ENCODE peak calls at places on chromosomes 13 and 19, in five cellular contexts. S, U, Y, T and W are unnamed samples.

GRCh38 chr19:40417714-40417996 is 4.5 kb upstream of the PRX start:
- DNase-seq in S (no peak), U (no peak), Y (no peak), T (no peak), W (no peak)

GRCh38 chr19:51799998-51800848 is 5.3 kb downstream of the FPR3 start:
- DNase-seq in S (no peak), U (peak; percentile 64), Y (no peak), T (no peak), W (no peak)

GRCh38 chr13:46195017-46195416 is 13.0 kb upstream of the LCP1 start:
- DNase-seq in S (no peak), U (no peak), Y (no peak), T (no peak), W (no peak)

GRCh38 chr13:46378411-46378810 is 8.6 kb downstream of the RUBCNL start:
- DNase-seq in S (no peak), U (no peak), Y (no peak), T (no peak), W (no peak)

GRCh38 chr19:11963566-11964355 is 1.1 kb upstream of the ZNF763 start:
- DNase-seq in S (peak; percentile 91), U (peak; percentile 78), Y (peak; percentile 87), T (peak; percentile 88), W (peak; percentile 81)

GRCh38 chr13:29861694-29862110 is 11.3 kb upstream of the UBL3 start:
- DNase-seq in S (no peak), U (no peak), Y (no peak), T (no peak), W (no peak)

GRCh38 chr13:50081106-50081898 is 66.1 kb downstream of the KCNRG start:
- DNase-seq in S (peak; percentile 92), U (peak; percentile 66), Y (peak; percentile 76), T (peak; percentile 76), W (peak; percentile 68)

GRCh38 chr13:31982540-31982939 is 49.0 kb upstream of the FRY start:
- DNase-seq in S (no peak), U (peak; percentile 89), Y (no peak), T (no peak), W (peak; percentile 54)

GRCh38 chr13:82076421-82076820 is 1735.5 kb upstream of the SPRY2 start:
- DNase-seq in S (no peak), U (no peak), Y (no peak), T (no peak), W (no peak)

GRCh38 chr13:23673354-23673753 is 103.1 kb downstream of the TNFRSF19 start:
- DNase-seq in S (no peak), U (no peak), Y (no peak), T (peak; percentile 22), W (no peak)

GRCh38 chr19:1668339-1669123 is 16.1 kb upstream of the TCF3 start:
- DNase-seq in S (peak; percentile 86), U (no peak), Y (peak; percentile 69), T (peak; percentile 80), W (no peak)
- H3K4me3 ChIP-seq in S (peak overlapping the region; percentile 23), U (no peak overlapping the region), Y (peak overlapping the region; percentile 58), T (peak overlapping the region; percentile 25), W (no peak overlapping the region)

GRCh38 chr19:50361290-50362029 is 4.0 kb downstream of the NAPSA start:
- DNase-seq in S (no peak), U (no peak), Y (no peak), T (peak; percentile 65), W (no peak)
- H3K4me3 ChIP-seq in S (no peak overlapping the region), U (no peak overlapping the region), Y (no peak overlapping the region), T (no peak overlapping the region), W (no peak overlapping the region)

DNA sequence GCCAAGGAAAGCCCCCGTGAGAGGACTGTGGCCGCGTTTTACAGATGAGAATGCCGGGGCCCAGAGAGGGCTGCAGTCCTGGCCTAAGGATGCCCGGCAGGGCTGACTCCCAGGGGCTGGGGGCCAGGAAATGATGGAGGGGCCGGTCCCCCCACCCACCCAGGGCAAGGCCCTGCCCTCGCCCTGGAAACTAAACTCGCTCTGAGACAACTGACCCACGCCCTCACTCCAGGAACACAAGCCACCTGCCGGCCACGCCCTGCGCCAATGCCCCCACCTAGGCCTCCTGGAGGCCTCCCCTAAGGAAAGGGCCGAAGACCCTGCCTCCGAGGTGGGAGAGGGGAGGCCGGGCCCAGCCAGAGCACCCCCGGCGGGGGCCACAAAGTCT is 7.2 kb downstream of the ZBTB7A start:
- DNase-seq in S (no peak), U (no peak), Y (no peak), T (peak; percentile 71), W (no peak)
- H3K4me3 ChIP-seq in S (peak overlapping the region; percentile 99), U (no peak overlapping the region), Y (no peak overlapping the region), T (no peak overlapping the region), W (no peak overlapping the region)

GRCh38 chr19:4972509-4973230 is 3.8 kb downstream of the KDM4B start:
- DNase-seq in S (no peak), U (no peak), Y (no peak), T (peak; percentile 35), W (peak; percentile 10)

GRCh38 chr19:4970558-4971423 is 1.9 kb downstream of the KDM4B start:
- DNase-seq in S (peak; percentile 84), U (no peak), Y (no peak), T (peak; percentile 73), W (peak; percentile 64)

GRCh38 chr19:4971816-4972495 is 3.0 kb downstream of the KDM4B start:
- DNase-seq in S (no peak), U (no peak), Y (no peak), T (no peak), W (peak; percentile 34)

GRCh38 chr19:4969772-4970531 is 1.0 kb downstream of the KDM4B start:
- DNase-seq in S (peak; percentile 82), U (no peak), Y (peak; percentile 65), T (peak; percentile 64), W (peak; percentile 47)

DNA sequence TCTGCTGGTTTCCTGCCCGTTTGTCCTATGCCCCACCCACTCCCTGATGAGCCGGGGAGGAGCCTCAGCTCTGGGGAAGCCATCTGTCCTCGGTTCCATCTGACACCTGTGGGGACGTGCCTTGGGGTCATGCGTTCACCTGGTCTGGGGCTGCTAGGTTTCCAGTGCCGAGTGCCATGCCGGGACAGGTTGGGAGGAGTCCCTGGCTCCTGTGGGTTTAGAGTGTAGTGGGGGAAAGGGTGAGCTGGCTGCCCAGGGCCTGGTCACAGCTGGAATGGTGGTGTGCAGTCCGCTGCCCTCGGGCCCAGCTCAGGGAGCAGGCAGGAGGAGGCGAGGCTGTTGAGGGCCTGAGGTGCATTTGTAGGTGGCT is 2.5 kb downstream of the KDM4B start:
- DNase-seq in S (peak; percentile 88), U (no peak), Y (peak; percentile 72), T (peak; percentile 91), W (peak; percentile 61)
- H3K4me3 ChIP-seq in S (peak overlapping the region; percentile 58), U (no peak overlapping the region), Y (peak overlapping the region; percentile 67), T (peak overlapping the region; percentile 35), W (peak overlapping the region; percentile 84)

GRCh38 chr19:15673176-15673654 is 328 bp downstream of the CYP4F12 start:
- DNase-seq in S (no peak), U (no peak), Y (no peak), T (no peak), W (no peak)

GRCh38 chr19:15671237-15671636 is 1.6 kb upstream of the CYP4F12 start:
- DNase-seq in S (no peak), U (no peak), Y (no peak), T (no peak), W (no peak)

GRCh38 chr19:15675560-15675959 is 2.7 kb downstream of the CYP4F12 start:
- DNase-seq in S (no peak), U (no peak), Y (no peak), T (no peak), W (no peak)

GRCh38 chr19:15671891-15672579 is 852 bp upstream of the CYP4F12 start:
- DNase-seq in S (no peak), U (no peak), Y (no peak), T (no peak), W (no peak)

GRCh38 chr19:15672580-15673175 is at the start of gene CYP4F12:
- DNase-seq in S (peak; percentile 77), U (peak; percentile 50), Y (no peak), T (no peak), W (no peak)
- H3K4me3 ChIP-seq in S (no peak within 1 kb of the TSS), U (no peak within 1 kb of the TSS), Y (no peak within 1 kb of the TSS), T (no peak within 1 kb of the TSS), W (no peak within 1 kb of the TSS)

GRCh38 chr19:45789035-45789786 is 3.4 kb downstream of the DMWD start:
- DNase-seq in S (no peak), U (no peak), Y (no peak), T (no peak), W (no peak)

GRCh38 chr19:45793178-45793564 is 526 bp upstream of the DMWD start:
- DNase-seq in S (no peak), U (no peak), Y (no peak), T (no peak), W (no peak)

GRCh38 chr19:45792482-45793177 is at the start of gene DMWD:
- DNase-seq in S (peak; percentile 99), U (peak; percentile 99), Y (peak; percentile 100), T (peak; percentile 99), W (peak; percentile 99)

GRCh38 chr19:45791744-45792481 is 732 bp downstream of the DMWD start:
- DNase-seq in S (no peak), U (no peak), Y (no peak), T (no peak), W (no peak)

GRCh38 chr19:45790942-45791341 is 1.7 kb downstream of the DMWD start:
- DNase-seq in S (peak; percentile 80), U (no peak), Y (no peak), T (no peak), W (no peak)
- H3K4me3 ChIP-seq in S (peak overlapping the region; percentile 60), U (no peak overlapping the region), Y (no peak overlapping the region), T (no peak overlapping the region), W (peak overlapping the region; percentile 74)

DNA sequence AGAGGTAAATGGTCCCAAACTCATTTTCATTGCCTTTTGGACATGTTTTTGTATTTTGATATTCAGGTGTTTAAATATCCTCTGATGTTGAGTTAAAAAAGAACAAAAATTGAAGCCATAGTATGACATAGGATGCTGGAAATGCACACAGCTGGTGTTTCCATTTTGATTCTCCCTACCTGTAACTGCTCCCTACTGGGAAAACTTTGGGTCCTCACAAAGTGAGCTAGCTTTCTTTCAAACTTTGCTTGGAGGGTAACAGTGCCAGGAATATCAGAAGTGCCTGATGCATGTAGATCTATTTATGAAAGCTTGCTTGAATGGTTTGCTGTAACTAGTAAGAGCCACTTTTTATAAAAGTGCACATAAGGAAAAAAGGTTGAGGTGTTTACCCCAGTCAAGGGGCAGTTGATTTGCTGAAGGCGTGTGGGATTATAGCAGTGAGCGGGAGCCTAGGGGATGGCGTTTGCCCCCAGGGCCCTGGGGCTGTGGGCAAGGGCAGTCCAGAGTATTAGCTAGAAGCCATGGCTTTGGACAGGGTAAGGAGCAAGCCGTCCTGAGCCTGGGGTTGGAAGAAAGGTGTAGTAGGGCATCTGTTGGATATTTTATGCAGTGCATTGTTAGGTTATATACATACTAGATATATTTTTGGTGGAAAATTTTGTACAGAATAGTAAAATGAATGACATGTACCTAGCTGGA is 4.3 kb downstream of the RPS9 start:
- DNase-seq in S (no peak), U (no peak), Y (no peak), T (peak; percentile 22), W (no peak)
- H3K4me3 ChIP-seq in S (no peak overlapping the region), U (no peak overlapping the region), Y (peak overlapping the region; percentile 12), T (no peak overlapping the region), W (no peak overlapping the region)